ENCODE peak calls at places on chromosomes 3 and 15, in four cellular contexts. X is A549, C is SK-N-SH, G is HepG2. W is an unnamed sample. For H3K4me1, the result is how much of the 10 kb centered on the place peaks cover.

GRCh38 chr3:72563690-72564370 is 284.4 kb downstream of the SHQ1 start:
- DNase-seq in X (no peak), G (no peak), C (no peak), W (no peak)

GRCh38 chr15:79054350-79054749 is 36.2 kb downstream of the RASGRF1 start:
- DNase-seq in G (no peak), C (no peak), X (no peak), W (no peak)

GRCh38 chr3:115646027-115646690 is 22.8 kb downstream of the GAP43 start:
- DNase-seq in X (no peak), C (no peak), G (no peak), W (no peak)

GRCh38 chr3:148902173-148902791 is 37.2 kb downstream of the CPA3 start:
- DNase-seq in X (no peak), G (no peak), C (no peak), W (no peak)

GRCh38 chr15:62163847-62164499 is 1.1 kb downstream of the C2CD4B start:
- DNase-seq in G (no peak), C (peak), X (peak), W (no peak)

GRCh38 chr15:44033894-44034293 is 161.2 kb downstream of the FRMD5 start:
- DNase-seq in C (peak), G (no peak), X (peak), W (peak)

GRCh38 chr15:46326173-46326572 is 691.3 kb downstream of the SQOR start:
- DNase-seq in X (no peak), G (no peak), C (no peak), W (no peak)

GRCh38 chr15:85838655-85839054 is 43.9 kb upstream of the KLHL25 start:
- DNase-seq in C (no peak), X (no peak), G (no peak), W (no peak)

GRCh38 chr3:75140904-75141615 is 523.1 kb upstream of the FRG2C start:
- DNase-seq in C (no peak), X (peak), G (no peak), W (no peak)

GRCh38 chr3:141625506-141625905 is 112.6 kb upstream of the RNF7 start:
- DNase-seq in C (no peak), G (no peak), X (peak), W (no peak)
- TF ChIP-seq MAX in C (no peak), G (no peak), X (no peak), W (no peak)

GRCh38 chr3:120094776-120095225 is 554 bp upstream of the GSK3B start:
- DNase-seq in G (peak), X (peak), C (peak), W (no peak)

GRCh38 chr3:120093119-120093922 is 926 bp downstream of the GSK3B start:
- DNase-seq in G (no peak), C (no peak), X (peak), W (peak)

GRCh38 chr3:120093923-120094775 is at the start of gene GSK3B:
- DNase-seq in G (peak), C (peak), X (peak), W (peak)

GRCh38 chr3:120092444-120092843 is 1.8 kb downstream of the GSK3B start:
- DNase-seq in X (no peak), C (no peak), G (no peak), W (no peak)

GRCh38 chr3:120095226-120096165 is 1.2 kb upstream of the GSK3B start:
- DNase-seq in X (peak), G (peak), C (peak), W (peak)
- TF ChIP-seq REST in X (peak), G (no peak), C (no peak), W (no peak)

GRCh38 chr15:59169337-59169736 is 37.3 kb upstream of the LDHAL6B start:
- DNase-seq in G (no peak), X (no peak), C (no peak), W (no peak)
- H3K4me1 ChIP-seq in G (half or more), X (under half), C (under half), W (under half)

GRCh38 chr3:193194417-193194816 is 46.6 kb upstream of the PLAAT1 start:
- DNase-seq in G (no peak), X (no peak), C (no peak), W (no peak)

GRCh38 chr3:193190387-193190786 is 50.6 kb upstream of the PLAAT1 start:
- DNase-seq in C (peak), X (peak), G (peak), W (peak)
- TF ChIP-seq MAX in C (no peak), X (no peak), G (no peak), W (no peak)

GRCh38 chr15:58065445-58066041 is at the start of gene ALDH1A2:
- DNase-seq in G (no peak), C (peak), X (no peak), W (no peak)
- TF ChIP-seq REST in G (no peak), C (no peak), X (no peak), W (no peak)

GRCh38 chr15:63196846-63197245 is 7.4 kb downstream of the RAB8B start:
- DNase-seq in X (no peak), G (no peak), C (peak), W (no peak)
- H3K4me1 ChIP-seq in X (under half), G (under half), C (under half), W (under half)

W was measured in HCT116.